ENCODE peak calls at places on chromosomes 3 and 15, in four cellular contexts. One of them, this sample, is unnamed.

GRCh38 chr3:13662238-13662847 is 113.4 kb downstream of the FBLN2 start:
- DNase-seq in NAMALWA: no peak
- DNase-seq in CD8-positive, alpha-beta memory T cell: no peak
- DNase-seq in NCI-H510A treated with DMSO at 0.1 percent for 48 hours: no peak
- DNase-seq in this sample: no peak

GRCh38 chr3:192062186-192062585 is 601.2 kb downstream of the PYDC2 start:
- DNase-seq in NAMALWA: no peak
- DNase-seq in CD8-positive, alpha-beta memory T cell: no peak
- DNase-seq in NCI-H510A treated with DMSO at 0.1 percent for 48 hours: no peak
- DNase-seq in this sample: no peak

GRCh38 chr15:35252351-35252865 is 167.3 kb upstream of the NANOGP8 start:
- DNase-seq in NAMALWA: no peak
- DNase-seq in CD8-positive, alpha-beta memory T cell: no peak
- DNase-seq in NCI-H510A treated with DMSO at 0.1 percent for 48 hours: no peak
- DNase-seq in this sample: no peak

GRCh38 chr3:196135693-196136639 is 54.1 kb upstream of the TFRC start:
- DNase-seq in NAMALWA: no peak
- DNase-seq in CD8-positive, alpha-beta memory T cell: no peak
- DNase-seq in NCI-H510A treated with DMSO at 0.1 percent for 48 hours: no peak
- DNase-seq in this sample: no peak

GRCh38 chr15:59550520-59550919 is 61.1 kb upstream of the GCNT3 start:
- DNase-seq in NAMALWA: no peak
- DNase-seq in CD8-positive, alpha-beta memory T cell: no peak
- DNase-seq in NCI-H510A treated with DMSO at 0.1 percent for 48 hours: no peak
- DNase-seq in this sample: no peak

GRCh38 chr15:79432345-79433311 is 492 bp downstream of the MINAR1 start:
- DNase-seq in NAMALWA: no peak
- DNase-seq in CD8-positive, alpha-beta memory T cell: no peak
- DNase-seq in NCI-H510A treated with DMSO at 0.1 percent for 48 hours: no peak
- DNase-seq in this sample: no peak

GRCh38 chr15:80932989-80933388 is 56.6 kb downstream of the MESD start:
- DNase-seq in NAMALWA: no peak
- DNase-seq in CD8-positive, alpha-beta memory T cell: no peak
- DNase-seq in NCI-H510A treated with DMSO at 0.1 percent for 48 hours: no peak
- DNase-seq in this sample: no peak

GRCh38 chr15:52653451-52653964 is 25.7 kb downstream of the ATOSA start:
- DNase-seq in NAMALWA: no peak
- DNase-seq in CD8-positive, alpha-beta memory T cell: no peak
- DNase-seq in NCI-H510A treated with DMSO at 0.1 percent for 48 hours: peak; percentile 17
- DNase-seq in this sample: no peak

GRCh38 chr15:57626713-57627440 is 35.2 kb downstream of the MYZAP start:
- DNase-seq in NAMALWA: no peak
- DNase-seq in CD8-positive, alpha-beta memory T cell: no peak
- DNase-seq in NCI-H510A treated with DMSO at 0.1 percent for 48 hours: no peak
- DNase-seq in this sample: no peak

GRCh38 chr3:184395320-184395660 is 15.4 kb downstream of the CHRD start:
- DNase-seq in NAMALWA: no peak
- DNase-seq in CD8-positive, alpha-beta memory T cell: no peak
- DNase-seq in NCI-H510A treated with DMSO at 0.1 percent for 48 hours: peak; percentile 72
- DNase-seq in this sample: no peak

GRCh38 chr15:52579852-52580251 is 11.0 kb upstream of the ARPP19 start:
- DNase-seq in NAMALWA: no peak
- DNase-seq in CD8-positive, alpha-beta memory T cell: no peak
- DNase-seq in NCI-H510A treated with DMSO at 0.1 percent for 48 hours: no peak
- DNase-seq in this sample: no peak

GRCh38 chr15:88004379-88004778 is 252.2 kb downstream of the NTRK3 start:
- DNase-seq in NAMALWA: no peak
- DNase-seq in CD8-positive, alpha-beta memory T cell: no peak
- DNase-seq in NCI-H510A treated with DMSO at 0.1 percent for 48 hours: no peak
- DNase-seq in this sample: no peak

GRCh38 chr3:125045965-125046364 is 9.8 kb downstream of the HEG1 start:
- DNase-seq in NAMALWA: no peak
- DNase-seq in CD8-positive, alpha-beta memory T cell: no peak
- DNase-seq in NCI-H510A treated with DMSO at 0.1 percent for 48 hours: no peak
- DNase-seq in this sample: no peak

GRCh38 chr3:183576487-183577107 is 21.1 kb upstream of the KLHL6 start:
- DNase-seq in NAMALWA: peak; percentile 54
- DNase-seq in CD8-positive, alpha-beta memory T cell: no peak
- DNase-seq in NCI-H510A treated with DMSO at 0.1 percent for 48 hours: no peak
- DNase-seq in this sample: no peak

GRCh38 chr15:92077353-92078080 is 224.0 kb downstream of the SLCO3A1 start:
- DNase-seq in NAMALWA: peak; percentile 75
- DNase-seq in CD8-positive, alpha-beta memory T cell: peak; percentile 21
- DNase-seq in NCI-H510A treated with DMSO at 0.1 percent for 48 hours: peak; percentile 36
- DNase-seq in this sample: peak; percentile 32

GRCh38 chr15:44956388-44956787 is at the start of gene TERB2:
- DNase-seq in NAMALWA: no peak
- DNase-seq in CD8-positive, alpha-beta memory T cell: no peak
- DNase-seq in NCI-H510A treated with DMSO at 0.1 percent for 48 hours: no peak
- DNase-seq in this sample: no peak

GRCh38 chr3:184085389-184085852 is 11.4 kb upstream of the HTR3E start:
- DNase-seq in NAMALWA: no peak
- DNase-seq in CD8-positive, alpha-beta memory T cell: no peak
- DNase-seq in NCI-H510A treated with DMSO at 0.1 percent for 48 hours: peak; percentile 20
- DNase-seq in this sample: no peak

GRCh38 chr15:28075482-28076029 is 23.6 kb downstream of the OCA2 start:
- DNase-seq in NAMALWA: no peak
- DNase-seq in CD8-positive, alpha-beta memory T cell: no peak
- DNase-seq in NCI-H510A treated with DMSO at 0.1 percent for 48 hours: no peak
- DNase-seq in this sample: no peak

GRCh38 chr3:4802903-4803302 is 176.3 kb upstream of the BHLHE40 start:
- DNase-seq in NAMALWA: no peak
- DNase-seq in CD8-positive, alpha-beta memory T cell: no peak
- DNase-seq in NCI-H510A treated with DMSO at 0.1 percent for 48 hours: no peak
- DNase-seq in this sample: no peak

GRCh38 chr3:175186511-175186910 is 327.4 kb downstream of the NAALADL2 start:
- DNase-seq in NAMALWA: no peak
- DNase-seq in CD8-positive, alpha-beta memory T cell: no peak
- DNase-seq in NCI-H510A treated with DMSO at 0.1 percent for 48 hours: no peak
- DNase-seq in this sample: no peak

GRCh38 chr3:172239218-172239738 is 199.9 kb downstream of the FNDC3B start:
- DNase-seq in NAMALWA: no peak
- DNase-seq in CD8-positive, alpha-beta memory T cell: no peak
- DNase-seq in NCI-H510A treated with DMSO at 0.1 percent for 48 hours: no peak
- DNase-seq in this sample: no peak

GRCh38 chr3:158936530-158937113 is 134.8 kb downstream of the MFSD1 start:
- DNase-seq in NAMALWA: no peak
- DNase-seq in CD8-positive, alpha-beta memory T cell: no peak
- DNase-seq in NCI-H510A treated with DMSO at 0.1 percent for 48 hours: no peak
- DNase-seq in this sample: no peak

GRCh38 chr15:56844892-56845291 is 73.6 kb upstream of the TCF12 start:
- DNase-seq in NAMALWA: no peak
- DNase-seq in CD8-positive, alpha-beta memory T cell: no peak
- DNase-seq in NCI-H510A treated with DMSO at 0.1 percent for 48 hours: no peak
- DNase-seq in this sample: no peak

GRCh38 chr15:35170216-35170615 is 85.1 kb upstream of the NANOGP8 start:
- DNase-seq in NAMALWA: no peak
- DNase-seq in CD8-positive, alpha-beta memory T cell: no peak
- DNase-seq in NCI-H510A treated with DMSO at 0.1 percent for 48 hours: no peak
- DNase-seq in this sample: no peak

GRCh38 chr3:39064646-39065045 is 12.8 kb downstream of the WDR48 start:
- DNase-seq in NAMALWA: no peak
- DNase-seq in CD8-positive, alpha-beta memory T cell: no peak
- DNase-seq in NCI-H510A treated with DMSO at 0.1 percent for 48 hours: no peak
- DNase-seq in this sample: no peak

GRCh38 chr3:171412054-171412453 is 48.2 kb downstream of the TNIK start:
- DNase-seq in NAMALWA: no peak
- DNase-seq in CD8-positive, alpha-beta memory T cell: no peak
- DNase-seq in NCI-H510A treated with DMSO at 0.1 percent for 48 hours: no peak
- DNase-seq in this sample: no peak

GRCh38 chr15:40354408-40355171 is 3.4 kb upstream of the DISP2 start:
- DNase-seq in NAMALWA: peak; percentile 37
- DNase-seq in CD8-positive, alpha-beta memory T cell: no peak
- DNase-seq in NCI-H510A treated with DMSO at 0.1 percent for 48 hours: no peak
- DNase-seq in this sample: no peak

GRCh38 chr3:11088066-11088465 is 66.2 kb upstream of the HRH1 start:
- DNase-seq in NAMALWA: no peak
- DNase-seq in CD8-positive, alpha-beta memory T cell: no peak
- DNase-seq in NCI-H510A treated with DMSO at 0.1 percent for 48 hours: no peak
- DNase-seq in this sample: no peak